ENCODE peak calls at places on chromosomes 6 and 20, in seven cellular contexts. One of them, this sample, is unnamed. For H3K4me1, the result is how much of the 10 kb centered on the place peaks cover.

GRCh38 chr6:87830834-87831374 is 128.9 kb upstream of the AKIRIN2 start:
- DNase-seq in keratinocyte: no peak
- DNase-seq in MM.1S: no peak
- DNase-seq in mesenchymal stem cell: no peak
- DNase-seq in HepG2: no peak
- DNase-seq in astrocyte: no peak
- DNase-seq in A549: no peak
- DNase-seq in this sample: no peak

GRCh38 chr6:164106345-164106769 is 691.8 kb downstream of the QKI start:
- DNase-seq in keratinocyte: no peak
- DNase-seq in MM.1S: no peak
- DNase-seq in mesenchymal stem cell: no peak
- DNase-seq in HepG2: peak
- DNase-seq in astrocyte: peak
- DNase-seq in A549: peak
- DNase-seq in this sample: no peak

GRCh38 chr6:80535914-80536565 is 429.6 kb downstream of the BCKDHB start:
- DNase-seq in keratinocyte: peak
- DNase-seq in MM.1S: no peak
- DNase-seq in mesenchymal stem cell: peak
- DNase-seq in HepG2: no peak
- DNase-seq in astrocyte: no peak
- DNase-seq in A549: no peak
- DNase-seq in this sample: peak

GRCh38 chr6:138036111-138036510 is 71.1 kb downstream of the PERP start:
- DNase-seq in keratinocyte: no peak
- DNase-seq in MM.1S: no peak
- DNase-seq in mesenchymal stem cell: no peak
- DNase-seq in HepG2: no peak
- DNase-seq in astrocyte: no peak
- DNase-seq in A549: no peak
- DNase-seq in this sample: no peak

GRCh38 chr6:18350728-18351127 is 36.4 kb upstream of the RNF144B start:
- DNase-seq in keratinocyte: no peak
- DNase-seq in MM.1S: no peak
- DNase-seq in mesenchymal stem cell: no peak
- DNase-seq in HepG2: no peak
- DNase-seq in astrocyte: no peak
- DNase-seq in A549: no peak
- DNase-seq in this sample: no peak

GRCh38 chr20:10800288-10800687 is 126.5 kb upstream of the JAG1 start:
- DNase-seq in keratinocyte: no peak
- DNase-seq in MM.1S: no peak
- DNase-seq in mesenchymal stem cell: peak
- DNase-seq in HepG2: peak
- DNase-seq in astrocyte: no peak
- DNase-seq in A549: peak
- DNase-seq in this sample: no peak

GRCh38 chr6:39791850-39792500 is at the start of gene DAAM2:
- DNase-seq in keratinocyte: no peak
- DNase-seq in MM.1S: no peak
- DNase-seq in mesenchymal stem cell: peak
- DNase-seq in HepG2: no peak
- DNase-seq in astrocyte: peak
- DNase-seq in A549: no peak
- DNase-seq in this sample: peak

GRCh38 chr20:59495894-59496510 is 108.3 kb upstream of the PHACTR3 start:
- DNase-seq in keratinocyte: peak
- DNase-seq in MM.1S: peak
- DNase-seq in mesenchymal stem cell: peak
- DNase-seq in HepG2: peak
- DNase-seq in astrocyte: peak
- DNase-seq in A549: peak
- DNase-seq in this sample: peak

GRCh38 chr6:110180228-110181008 is at the start of gene CDC40:
- DNase-seq in keratinocyte: no peak
- DNase-seq in MM.1S: no peak
- DNase-seq in mesenchymal stem cell: no peak
- DNase-seq in HepG2: peak
- DNase-seq in astrocyte: no peak
- DNase-seq in A549: no peak
- DNase-seq in this sample: no peak

GRCh38 chr20:62776692-62777527 is 19.4 kb upstream of the MRGBP start:
- DNase-seq in keratinocyte: no peak
- DNase-seq in MM.1S: peak
- DNase-seq in mesenchymal stem cell: no peak
- DNase-seq in HepG2: peak
- DNase-seq in astrocyte: no peak
- DNase-seq in A549: peak
- DNase-seq in this sample: no peak

GRCh38 chr6:34338811-34339210 is 53.7 kb downstream of the NUDT3 start:
- DNase-seq in keratinocyte: no peak
- DNase-seq in MM.1S: no peak
- DNase-seq in mesenchymal stem cell: no peak
- DNase-seq in HepG2: no peak
- DNase-seq in astrocyte: no peak
- DNase-seq in A549: no peak
- DNase-seq in this sample: no peak

GRCh38 chr6:50837589-50838445 is 19.1 kb downstream of the TFAP2B start:
- DNase-seq in keratinocyte: no peak
- DNase-seq in MM.1S: no peak
- DNase-seq in mesenchymal stem cell: no peak
- DNase-seq in HepG2: peak
- DNase-seq in astrocyte: no peak
- DNase-seq in A549: no peak
- DNase-seq in this sample: no peak

GRCh38 chr6:14305629-14306028 is 188.1 kb downstream of the CD83 start:
- DNase-seq in keratinocyte: no peak
- DNase-seq in MM.1S: no peak
- DNase-seq in mesenchymal stem cell: no peak
- DNase-seq in HepG2: no peak
- DNase-seq in astrocyte: no peak
- DNase-seq in A549: no peak
- DNase-seq in this sample: no peak

GRCh38 chr20:53752583-53752970 is 158.9 kb upstream of the ZNF217 start:
- DNase-seq in keratinocyte: no peak
- DNase-seq in MM.1S: no peak
- DNase-seq in mesenchymal stem cell: no peak
- DNase-seq in HepG2: no peak
- DNase-seq in astrocyte: no peak
- DNase-seq in A549: peak
- DNase-seq in this sample: no peak
- H3K4me2 ChIP-seq in keratinocyte: peak
- H3K4me2 ChIP-seq in MM.1S: peak
- H3K4me2 ChIP-seq in mesenchymal stem cell: no peak
- H3K4me2 ChIP-seq in HepG2: no peak
- H3K4me2 ChIP-seq in astrocyte: peak
- H3K4me2 ChIP-seq in A549: peak
- H3K4me2 ChIP-seq in this sample: no peak

DNA sequence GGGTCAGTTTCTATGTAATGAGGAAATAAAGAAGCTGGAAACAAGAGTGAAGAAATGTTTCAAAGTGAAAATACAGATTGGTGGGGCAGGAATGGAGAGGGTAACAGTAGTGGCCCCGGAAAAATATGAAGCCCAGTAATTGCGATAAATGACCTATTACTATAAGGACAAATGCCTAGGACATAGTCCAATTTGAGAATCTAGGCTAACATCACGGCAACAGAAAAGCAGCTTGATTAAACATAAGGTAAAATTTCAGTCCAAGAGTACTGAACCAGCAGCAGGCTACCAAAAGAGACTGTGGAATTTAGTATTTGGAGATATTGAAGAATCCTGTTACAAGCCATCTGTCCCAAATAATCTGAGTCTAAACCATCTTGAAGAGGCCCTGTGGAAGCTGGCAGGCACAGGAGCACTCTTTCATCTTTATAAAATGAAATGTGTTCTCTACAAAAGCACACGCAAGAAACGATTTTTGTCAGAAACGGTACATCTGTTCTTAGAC is 49.4 kb downstream of the ELOVL5 start:
- DNase-seq in keratinocyte: no peak
- DNase-seq in MM.1S: no peak
- DNase-seq in mesenchymal stem cell: no peak
- DNase-seq in HepG2: no peak
- DNase-seq in astrocyte: no peak
- DNase-seq in A549: no peak
- DNase-seq in this sample: no peak
- H3K4me1 ChIP-seq in keratinocyte: under half
- H3K4me1 ChIP-seq in MM.1S: under half
- H3K4me1 ChIP-seq in mesenchymal stem cell: under half
- H3K4me1 ChIP-seq in HepG2: half or more
- H3K4me1 ChIP-seq in astrocyte: under half
- H3K4me1 ChIP-seq in A549: half or more
- H3K4me1 ChIP-seq in this sample: under half

GRCh38 chr20:37346232-37346525 is 239 bp downstream of the SRC start:
- DNase-seq in keratinocyte: no peak
- DNase-seq in MM.1S: no peak
- DNase-seq in mesenchymal stem cell: no peak
- DNase-seq in HepG2: no peak
- DNase-seq in astrocyte: no peak
- DNase-seq in A549: no peak
- DNase-seq in this sample: no peak

GRCh38 chr20:37347891-37348642 is 2.1 kb downstream of the SRC start:
- DNase-seq in keratinocyte: no peak
- DNase-seq in MM.1S: no peak
- DNase-seq in mesenchymal stem cell: no peak
- DNase-seq in HepG2: no peak
- DNase-seq in astrocyte: no peak
- DNase-seq in A549: no peak
- DNase-seq in this sample: no peak

GRCh38 chr20:37345339-37346231 is at the start of gene SRC:
- DNase-seq in keratinocyte: no peak
- DNase-seq in MM.1S: no peak
- DNase-seq in mesenchymal stem cell: peak
- DNase-seq in HepG2: peak
- DNase-seq in astrocyte: peak
- DNase-seq in A549: peak
- DNase-seq in this sample: peak

GRCh38 chr20:37347347-37347823 is 1.4 kb downstream of the SRC start:
- DNase-seq in keratinocyte: no peak
- DNase-seq in MM.1S: no peak
- DNase-seq in mesenchymal stem cell: no peak
- DNase-seq in HepG2: no peak
- DNase-seq in astrocyte: no peak
- DNase-seq in A549: no peak
- DNase-seq in this sample: no peak

GRCh38 chr20:37346526-37347346 is 796 bp downstream of the SRC start:
- DNase-seq in keratinocyte: no peak
- DNase-seq in MM.1S: no peak
- DNase-seq in mesenchymal stem cell: no peak
- DNase-seq in HepG2: no peak
- DNase-seq in astrocyte: no peak
- DNase-seq in A549: no peak
- DNase-seq in this sample: no peak
- H3K4me2 ChIP-seq in keratinocyte: peak
- H3K4me2 ChIP-seq in MM.1S: no peak
- H3K4me2 ChIP-seq in mesenchymal stem cell: peak
- H3K4me2 ChIP-seq in HepG2: peak
- H3K4me2 ChIP-seq in astrocyte: peak
- H3K4me2 ChIP-seq in A549: peak
- H3K4me2 ChIP-seq in this sample: peak

DNA sequence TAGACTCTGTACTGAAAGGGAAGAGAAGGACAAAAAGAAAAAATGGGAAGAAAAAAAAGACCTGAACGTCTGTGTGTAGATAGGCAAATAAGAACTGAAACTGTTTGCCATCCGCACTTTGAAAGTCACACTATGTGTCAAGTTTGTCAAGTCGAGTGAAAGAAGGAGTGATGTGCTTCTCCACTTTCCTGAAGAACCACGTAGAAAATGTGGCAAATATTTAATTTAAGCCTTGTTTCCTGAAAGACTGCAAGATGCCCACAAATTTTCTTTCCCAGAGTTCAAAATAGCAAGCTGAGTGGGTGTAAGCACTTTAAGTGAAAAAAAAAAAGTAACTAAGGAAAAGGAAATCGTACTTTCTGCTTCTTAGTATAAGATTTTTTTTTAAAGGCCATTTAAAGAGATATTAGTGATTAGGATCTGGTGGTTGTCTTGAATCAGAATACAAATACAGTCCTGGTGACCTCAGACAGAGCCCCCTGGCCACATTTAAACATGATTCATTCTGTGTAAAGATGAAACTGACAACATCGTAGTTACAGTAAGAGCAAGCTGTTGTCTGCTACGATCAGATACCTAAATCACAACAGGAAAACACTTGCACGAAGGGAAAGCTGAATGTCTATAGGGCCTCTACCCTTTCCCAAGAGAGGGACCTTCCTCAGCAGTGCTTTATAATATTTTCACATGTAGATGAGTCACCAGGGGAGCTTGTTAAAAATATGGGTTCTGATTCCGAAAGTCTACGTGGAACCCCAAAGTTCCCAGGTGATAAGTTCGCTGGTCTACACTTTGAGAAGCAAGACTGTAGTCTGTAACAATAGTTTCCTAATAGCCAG is 102.3 kb downstream of the HIVEP2 start:
- DNase-seq in keratinocyte: no peak
- DNase-seq in MM.1S: peak
- DNase-seq in mesenchymal stem cell: peak
- DNase-seq in HepG2: peak
- DNase-seq in astrocyte: peak
- DNase-seq in A549: peak
- DNase-seq in this sample: peak
- H3K4me1 ChIP-seq in keratinocyte: half or more
- H3K4me1 ChIP-seq in MM.1S: under half
- H3K4me1 ChIP-seq in mesenchymal stem cell: under half
- H3K4me1 ChIP-seq in HepG2: half or more
- H3K4me1 ChIP-seq in astrocyte: half or more
- H3K4me1 ChIP-seq in A549: half or more
- H3K4me1 ChIP-seq in this sample: under half

GRCh38 chr6:140774080-140774505 is 1358.6 kb upstream of the GJE1 start:
- DNase-seq in keratinocyte: no peak
- DNase-seq in MM.1S: peak
- DNase-seq in mesenchymal stem cell: peak
- DNase-seq in HepG2: no peak
- DNase-seq in astrocyte: peak
- DNase-seq in A549: no peak
- DNase-seq in this sample: peak
- H3K4me2 ChIP-seq in keratinocyte: no peak
- H3K4me2 ChIP-seq in MM.1S: peak
- H3K4me2 ChIP-seq in mesenchymal stem cell: peak
- H3K4me2 ChIP-seq in HepG2: no peak
- H3K4me2 ChIP-seq in astrocyte: peak
- H3K4me2 ChIP-seq in A549: no peak
- H3K4me2 ChIP-seq in this sample: peak

GRCh38 chr20:17881741-17882064 is 86.9 kb downstream of the SNX5 start:
- DNase-seq in keratinocyte: no peak
- DNase-seq in MM.1S: no peak
- DNase-seq in mesenchymal stem cell: no peak
- DNase-seq in HepG2: no peak
- DNase-seq in astrocyte: no peak
- DNase-seq in A549: no peak
- DNase-seq in this sample: no peak
- H3K4me1 ChIP-seq in keratinocyte: under half
- H3K4me1 ChIP-seq in MM.1S: under half
- H3K4me1 ChIP-seq in mesenchymal stem cell: under half
- H3K4me1 ChIP-seq in HepG2: half or more
- H3K4me1 ChIP-seq in astrocyte: under half
- H3K4me1 ChIP-seq in A549: under half
- H3K4me1 ChIP-seq in this sample: under half